ENCODE peak calls at places on chromosomes 1 and 21, in seven cellular contexts. I is astrocyte of the cerebellum, Z is fibroblast of mammary gland, P is MM.1S, V is OCI-LY7, T is PC-3, E is adipocyte. K is an unnamed sample.

GRCh38 chr1:154843913-154844681 is 26.0 kb downstream of the KCNN3 start:
- DNase-seq in T (no peak), E (no peak), V (no peak), P (no peak), I (no peak), Z (no peak), K (no peak)

GRCh38 chr1:216766633-216767325 is 43.5 kb upstream of the ESRRG start:
- DNase-seq in I (no peak), V (no peak), P (no peak), T (peak; percentile 62), Z (no peak), E (peak; percentile 32), K (no peak)

GRCh38 chr1:47437518-47438320 is at the start of gene FOXD2:
- DNase-seq in E (peak; percentile 91), I (no peak), P (peak; percentile 92), V (peak; percentile 97), T (peak; percentile 86), Z (peak; percentile 68), K (peak; percentile 51)

GRCh38 chr1:193306430-193306829 is 120.0 kb upstream of the B3GALT2 start:
- DNase-seq in T (no peak), I (no peak), Z (no peak), E (no peak), V (no peak), P (no peak), K (no peak)

GRCh38 chr1:37347104-37347503 is 127.3 kb upstream of the ZC3H12A start:
- DNase-seq in V (no peak), I (no peak), P (no peak), Z (no peak), E (no peak), T (no peak), K (no peak)

GRCh38 chr1:207997486-207998268 is 86.8 kb upstream of the CD34 start:
- DNase-seq in I (peak; percentile 44), E (peak; percentile 84), T (peak; percentile 79), P (peak; percentile 68), Z (peak; percentile 66), V (peak; percentile 48), K (no peak)

GRCh38 chr1:160256396-160257046 is 5.8 kb downstream of the DCAF8 start:
- DNase-seq in P (no peak), V (no peak), T (peak; percentile 55), Z (peak; percentile 82), E (peak; percentile 47), I (peak; percentile 78), K (no peak)

GRCh38 chr1:82141393-82141792 is 340.7 kb downstream of the ADGRL2 start:
- DNase-seq in I (no peak), E (no peak), Z (no peak), T (no peak), V (no peak), P (no peak), K (no peak)

GRCh38 chr1:217348960-217349664 is 281.8 kb downstream of the GPATCH2 start:
- DNase-seq in V (no peak), E (no peak), T (peak; percentile 31), Z (no peak), I (no peak), P (no peak), K (no peak)

GRCh38 chr1:223338811-223339746 is 24.9 kb downstream of the SUSD4 start:
- DNase-seq in I (peak; percentile 39), E (no peak), V (no peak), Z (peak; percentile 9), T (no peak), P (no peak), K (no peak)

GRCh38 chr1:187836557-187836956 is 1007.8 kb downstream of the PLA2G4A start:
- DNase-seq in P (no peak), E (no peak), T (no peak), Z (no peak), I (no peak), V (no peak), K (no peak)

GRCh38 chr1:227915564-227916553 is 31.9 kb downstream of the WNT9A start:
- DNase-seq in Z (no peak), P (no peak), E (no peak), V (no peak), I (no peak), T (no peak), K (no peak)

GRCh38 chr1:156488566-156489165 is 11.9 kb downstream of the MEF2D start:
- DNase-seq in E (no peak), V (peak; percentile 45), I (no peak), P (peak; percentile 90), Z (no peak), T (peak; percentile 26), K (no peak)

GRCh38 chr1:239112536-239112935 is 273.8 kb upstream of the CHRM3 start:
- DNase-seq in P (no peak), I (no peak), T (no peak), V (no peak), Z (no peak), E (no peak), K (no peak)

GRCh38 chr1:45913925-45914501 is 110.6 kb downstream of the MAST2 start:
- DNase-seq in Z (no peak), I (no peak), V (no peak), T (no peak), P (no peak), E (peak; percentile 22), K (no peak)

GRCh38 chr1:210477328-210477924 is 148.7 kb downstream of the HHAT start:
- DNase-seq in E (peak; percentile 70), Z (peak; percentile 4), T (peak; percentile 50), I (no peak), P (no peak), V (no peak), K (no peak)

GRCh38 chr1:26697441-26697977 is 1.7 kb downstream of the ARID1A start:
- DNase-seq in T (no peak), I (no peak), V (peak; percentile 49), E (no peak), P (no peak), Z (no peak), K (no peak)

GRCh38 chr1:6386371-6386949 is 7.1 kb downstream of the ACOT7 start:
- DNase-seq in V (no peak), E (no peak), Z (peak; percentile 52), P (no peak), I (no peak), T (peak; percentile 80), K (no peak)

GRCh38 chr1:84031928-84032327 is 33.0 kb upstream of the TTLL7 start:
- DNase-seq in T (no peak), Z (no peak), E (peak; percentile 38), P (no peak), V (no peak), I (no peak), K (no peak)

GRCh38 chr1:99173282-99173681 is 91.0 kb upstream of the PLPPR4 start:
- DNase-seq in Z (no peak), E (peak; percentile 36), P (no peak), V (no peak), I (no peak), T (no peak), K (no peak)

GRCh38 chr1:207440634-207441033 is 13.5 kb upstream of the CR2 start:
- DNase-seq in Z (no peak), T (no peak), P (no peak), E (no peak), V (no peak), I (no peak), K (no peak)

GRCh38 chr1:213277036-213277435 is 226.0 kb downstream of the RPS6KC1 start:
- DNase-seq in Z (peak; percentile 8), V (no peak), I (no peak), E (no peak), P (peak; percentile 29), T (peak; percentile 16), K (no peak)

GRCh38 chr1:232611834-232612233 is 18.1 kb downstream of the SIPA1L2 start:
- DNase-seq in E (no peak), I (no peak), P (no peak), T (no peak), V (no peak), Z (no peak), K (no peak)

GRCh38 chr1:5254975-5255374 is 600.6 kb downstream of the AJAP1 start:
- DNase-seq in T (no peak), I (no peak), P (no peak), V (no peak), E (no peak), Z (no peak), K (no peak)

GRCh38 chr1:81510701-81511100 is 290.0 kb upstream of the ADGRL2 start:
- DNase-seq in V (no peak), T (no peak), E (no peak), Z (no peak), I (no peak), P (no peak), K (no peak)

GRCh38 chr21:25837545-25838263 is 102.9 kb downstream of the GABPA start:
- DNase-seq in V (no peak), T (peak; percentile 88), I (peak; percentile 93), Z (peak; percentile 38), P (no peak), E (peak; percentile 87), K (no peak)

GRCh38 chr1:151839457-151840409 is at the start of gene C2CD4D:
- DNase-seq in T (peak; percentile 91), Z (no peak), V (no peak), P (peak; percentile 88), I (no peak), E (no peak), K (no peak)
- H3K4me3 ChIP-seq in T (peak within 1 kb of the TSS; percentile 73), Z (no peak within 1 kb of the TSS), V (no peak within 1 kb of the TSS), P (peak within 1 kb of the TSS; percentile 75), I (peak within 1 kb of the TSS; percentile 19), E (peak within 1 kb of the TSS; percentile 58), K (peak within 1 kb of the TSS; percentile 74)

GRCh38 chr1:15029786-15030185 is 123.8 kb upstream of the TMEM51 start:
- DNase-seq in P (no peak), T (no peak), V (no peak), E (no peak), Z (no peak), I (no peak), K (no peak)
- H3K4me3 ChIP-seq in P (no peak overlapping the region), T (no peak overlapping the region), V (no peak overlapping the region), E (no peak overlapping the region), Z (no peak overlapping the region), I (no peak overlapping the region), K (no peak overlapping the region)

GRCh38 chr1:1862905-1863547 is 27.9 kb downstream of the GNB1 start:
- DNase-seq in P (no peak), V (no peak), Z (no peak), I (no peak), T (no peak), E (no peak), K (no peak)
- H3K4me3 ChIP-seq in P (no peak overlapping the region), V (no peak overlapping the region), Z (no peak overlapping the region), I (no peak overlapping the region), T (no peak overlapping the region), E (no peak overlapping the region), K (no peak overlapping the region)

DNA sequence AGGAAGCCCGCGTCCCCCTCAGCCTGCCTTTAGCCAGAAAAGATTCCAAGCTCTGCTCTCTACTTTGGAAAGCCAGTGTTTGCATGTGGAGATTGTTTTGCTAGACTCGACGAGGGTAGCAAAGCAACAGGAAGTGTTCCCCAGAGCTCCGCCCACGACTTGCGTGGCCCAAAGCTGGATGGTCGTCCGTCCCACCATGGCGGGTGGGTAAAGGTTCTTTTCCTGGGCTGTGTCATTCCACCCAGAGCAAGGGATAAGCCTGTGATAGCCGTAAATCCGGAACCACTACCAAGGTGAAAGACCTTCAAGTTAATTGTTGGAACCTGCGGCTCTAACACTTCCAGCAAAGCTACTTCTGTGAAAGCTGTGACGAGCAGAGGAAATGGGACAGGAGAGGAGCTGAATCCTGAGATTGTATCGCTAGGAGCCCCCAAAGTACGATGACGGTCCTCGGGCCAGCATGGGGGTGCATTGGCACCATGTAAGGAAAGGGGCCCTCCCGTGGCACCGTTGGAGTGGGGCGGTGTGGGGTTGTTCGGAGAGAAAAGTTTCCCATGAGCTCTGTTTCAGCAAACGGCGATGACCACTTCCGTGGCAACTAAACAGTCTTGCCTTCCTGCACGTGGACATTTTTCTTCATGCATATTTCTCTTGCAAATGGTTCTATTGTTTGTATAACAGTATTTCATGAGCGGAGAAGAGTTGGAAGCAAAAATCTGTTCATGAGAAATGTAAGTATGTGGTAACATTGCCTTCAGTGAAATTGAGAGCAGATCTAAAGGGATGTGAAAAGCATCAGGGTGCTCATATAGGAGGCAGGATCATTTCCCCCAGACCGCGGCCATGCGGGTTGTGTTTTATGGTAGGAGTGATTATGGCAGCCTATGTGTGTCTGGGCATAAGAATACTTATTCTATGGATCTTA is 8.3 kb downstream of the MX2 start:
- DNase-seq in Z (no peak), P (no peak), I (no peak), V (no peak), E (no peak), T (no peak), K (peak; percentile 58)
- H3K4me3 ChIP-seq in Z (no peak overlapping the region), P (no peak overlapping the region), I (no peak overlapping the region), V (peak overlapping the region; percentile 26), E (no peak overlapping the region), T (no peak overlapping the region), K (peak overlapping the region; percentile 30)